ENCODE peak calls at places on chromosomes 2 and 18, in eight cellular contexts. W is A549, C is pancreas, O is transverse colon, L is tibial artery, S is foreskin keratinocyte, A is kidney, U is adrenal gland. R is an unnamed sample.
A peak's percentile ranks its signal among the peaks of the same experiment; 100 is the strongest.

GRCh38 chr18:79611040-79611681 is 68.4 kb upstream of the CTDP1 start:
- DNase-seq in W (no peak), L (peak; percentile 64), A (peak; percentile 54), U (no peak), S (peak; percentile 67), C (no peak), O (no peak), R (peak; percentile 55)

GRCh38 chr2:234630676-234631350 is 133.9 kb upstream of the ARL4C start:
- DNase-seq in L (no peak), S (no peak), A (no peak), W (no peak), C (no peak), U (no peak), O (no peak), R (no peak)

GRCh38 chr2:217513256-217513655 is 489.5 kb downstream of the TNS1 start:
- DNase-seq in C (no peak), U (no peak), S (no peak), W (no peak), O (no peak), A (no peak), L (no peak), R (no peak)

GRCh38 chr2:176098366-176099158 is 1.0 kb upstream of the HOXD12 start:
- DNase-seq in W (no peak), O (no peak), U (no peak), L (no peak), A (peak; percentile 59), S (no peak), C (no peak), R (no peak)

GRCh38 chr18:54193786-54194185 is 30.7 kb downstream of the MBD2 start:
- DNase-seq in L (no peak), A (no peak), C (no peak), O (no peak), S (no peak), U (no peak), W (no peak), R (no peak)

GRCh38 chr18:45889419-45890059 is 64.1 kb downstream of the SIGLEC15 start:
- DNase-seq in L (no peak), W (no peak), C (no peak), O (no peak), S (no peak), A (no peak), U (no peak), R (no peak)

GRCh38 chr2:54233832-54234649 is 22.0 kb downstream of the TSPYL6 start:
- DNase-seq in S (peak; percentile 15), A (no peak), W (no peak), O (no peak), C (no peak), L (no peak), U (no peak), R (no peak)

GRCh38 chr2:205593891-205594290 is 88.4 kb upstream of the NRP2 start:
- DNase-seq in A (no peak), U (no peak), W (no peak), O (no peak), L (no peak), C (no peak), S (no peak), R (peak; percentile 28)

GRCh38 chr2:118750959-118751565 is 96.4 kb downstream of the EN1 start:
- DNase-seq in S (peak; percentile 53), L (no peak), O (no peak), U (no peak), W (no peak), A (no peak), C (peak; percentile 31), R (no peak)

GRCh38 chr2:197075754-197076337 is 149.3 kb upstream of the PGAP1 start:
- DNase-seq in W (no peak), S (no peak), U (no peak), A (no peak), L (no peak), C (no peak), O (no peak), R (no peak)

GRCh38 chr2:170217778-170218251 is 39.9 kb downstream of the MYO3B start:
- DNase-seq in A (no peak), L (no peak), W (no peak), S (no peak), U (no peak), O (no peak), C (no peak), R (no peak)

GRCh38 chr2:108813732-108814131 is 27.2 kb downstream of the CCDC138 start:
- DNase-seq in L (no peak), C (no peak), W (no peak), S (no peak), O (no peak), A (no peak), U (no peak), R (no peak)

DNA sequence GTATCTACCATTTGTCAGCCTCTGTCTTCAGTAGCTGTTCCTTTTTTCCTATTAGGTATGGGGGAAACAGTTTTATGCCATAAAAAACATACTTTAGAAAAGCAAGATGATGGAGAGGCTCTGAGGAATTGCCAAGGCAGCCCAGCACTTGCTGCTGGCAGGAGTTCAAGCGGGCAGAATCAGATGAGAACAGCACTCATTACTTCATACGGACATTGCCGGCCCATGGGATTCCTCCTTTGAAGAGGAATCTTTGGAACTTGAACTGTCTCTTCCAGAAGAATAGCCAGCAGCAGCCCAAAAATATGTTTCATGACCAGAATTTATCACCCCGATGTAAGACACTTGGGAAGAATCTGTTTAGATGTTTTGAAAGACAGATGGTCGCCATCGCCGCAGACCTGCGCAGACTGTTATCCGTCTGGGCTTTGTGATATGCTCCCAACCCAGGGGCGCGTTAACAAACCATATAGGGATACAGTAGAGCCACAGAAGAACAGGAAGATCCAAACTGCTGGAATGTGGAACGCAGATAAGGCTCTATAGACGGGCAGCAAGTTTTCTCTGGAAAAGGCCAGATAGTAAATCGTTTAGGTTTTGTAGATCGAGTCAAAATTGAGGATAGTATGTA is 3.6 kb upstream of the ADI1 start:
- DNase-seq in S (no peak), W (no peak), A (no peak), U (peak; percentile 74), O (peak; percentile 27), C (no peak), L (no peak), R (no peak)
- H3K4me1 ChIP-seq in S (peaks cover 5% of the 10 kb centered on the region), W (peaks cover 28% of the 10 kb centered on the region), A (peaks cover 21% of the 10 kb centered on the region), U (peaks cover 7% of the 10 kb centered on the region), O (peaks cover 18% of the 10 kb centered on the region), C (peaks cover 21% of the 10 kb centered on the region), L (peaks cover 40% of the 10 kb centered on the region), R (peaks cover 50% of the 10 kb centered on the region)

DNA sequence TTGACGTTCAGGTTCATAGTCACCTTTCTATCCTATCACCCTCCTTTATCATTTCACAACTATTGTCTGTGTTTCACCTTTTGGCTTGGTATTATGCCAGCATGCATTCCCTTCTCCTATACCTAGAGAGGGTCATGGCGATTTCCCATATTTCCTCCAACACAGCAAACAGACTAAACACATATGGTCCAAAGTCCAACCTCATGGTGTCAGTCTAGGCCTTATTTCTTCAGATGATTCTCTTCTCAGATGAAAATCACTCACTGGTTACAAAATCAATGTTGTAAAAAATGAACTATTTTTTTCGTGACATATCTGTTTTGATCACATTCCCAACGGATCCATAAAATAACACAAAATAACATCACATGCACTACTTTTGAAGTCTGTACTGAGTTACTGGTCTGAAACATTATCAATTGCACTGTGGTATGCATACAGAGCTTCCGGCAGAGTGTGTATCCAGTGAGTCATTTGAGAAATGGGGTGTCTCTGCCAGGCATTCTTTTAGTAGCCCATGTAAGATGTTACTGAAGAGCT is 204.8 kb upstream of the GALNT5 start:
- DNase-seq in A (no peak), O (no peak), W (peak; percentile 8), U (peak; percentile 57), S (no peak), L (no peak), C (no peak), R (no peak)
- TF ChIP-seq CTCF in A (no peak), O (no peak), W (no peak), U (no peak), S (no peak), L (no peak), C (no peak), R (no peak)

GRCh38 chr2:85999131-85999831 is 106.4 kb downstream of the POLR1A start:
- DNase-seq in W (no peak), O (peak; percentile 33), U (no peak), L (peak; percentile 65), C (no peak), A (no peak), S (no peak), R (no peak)

GRCh38 chr2:85998071-85998991 is 107.4 kb downstream of the POLR1A start:
- DNase-seq in W (no peak), U (peak; percentile 63), S (no peak), A (peak; percentile 82), C (no peak), L (peak; percentile 87), O (peak; percentile 24), R (peak; percentile 39)

GRCh38 chr2:86000938-86001312 is 104.8 kb downstream of the POLR1A start:
- DNase-seq in S (no peak), C (no peak), L (peak; percentile 15), A (no peak), O (no peak), W (no peak), U (no peak), R (no peak)

GRCh38 chr2:86001326-86001725 is 104.4 kb downstream of the POLR1A start:
- DNase-seq in L (peak; percentile 48), W (no peak), U (no peak), O (no peak), S (no peak), A (no peak), C (no peak), R (no peak)

GRCh38 chr2:86000131-86000937 is 105.4 kb downstream of the POLR1A start:
- DNase-seq in C (no peak), W (no peak), L (peak; percentile 64), U (no peak), A (no peak), O (no peak), S (no peak), R (no peak)
- H3K4me1 ChIP-seq in C (peaks cover 14% of the 10 kb centered on the region), W (peaks cover 29% of the 10 kb centered on the region), L (peaks cover 45% of the 10 kb centered on the region), U (peaks cover 33% of the 10 kb centered on the region), A (peaks cover 18% of the 10 kb centered on the region), O (peaks cover 36% of the 10 kb centered on the region), S (no peaks in the 10 kb centered on the region), R (peaks cover 38% of the 10 kb centered on the region)

GRCh38 chr2:98580656-98581284 is 27.5 kb downstream of the COA5 start:
- DNase-seq in S (no peak), L (no peak), C (no peak), W (no peak), A (no peak), O (no peak), U (peak; percentile 37), R (no peak)
- TF ChIP-seq CTCF in S (peak; percentile 10), L (no peak), C (no peak), W (no peak), A (no peak), O (no peak), U (no peak), R (no peak)

GRCh38 chr18:33914399-33914798 is 310.3 kb downstream of the NOL4 start:
- DNase-seq in O (no peak), C (no peak), A (no peak), S (no peak), U (no peak), W (no peak), L (no peak), R (no peak)
- H3K4me1 ChIP-seq in O (no peaks in the 10 kb centered on the region), C (no peaks in the 10 kb centered on the region), A (no peaks in the 10 kb centered on the region), S (no peaks in the 10 kb centered on the region), U (no peaks in the 10 kb centered on the region), W (no peaks in the 10 kb centered on the region), L (no peaks in the 10 kb centered on the region), R (no peaks in the 10 kb centered on the region)

GRCh38 chr2:179898873-179899272 is 37.5 kb upstream of the ZNF385B start:
- DNase-seq in S (peak; percentile 12), W (no peak), C (no peak), A (no peak), L (no peak), O (peak; percentile 23), U (peak; percentile 55), R (no peak)
- TF ChIP-seq CTCF in S (peak; percentile 62), W (peak; percentile 18), C (no peak), A (no peak), L (no peak), O (peak; percentile 31), U (no peak), R (no peak)

R was measured in heart right ventricle.